ENCODE peak calls at places on chromosome 11, in four cellular contexts. D is HepG2, R is GM12878, W is WTC11. P is an unnamed sample.

GRCh38 chr11:44797051-44797450 is 70.3 kb downstream of the TSPAN18 start:
- DNase-seq in D (no peak), R (no peak), W (no peak), P (no peak)

GRCh38 chr11:100105605-100106358 is 581.3 kb upstream of the ARHGAP42 start:
- DNase-seq in D (no peak), R (no peak), W (no peak), P (no peak)

GRCh38 chr11:43573233-43573632 is 107.3 kb upstream of the HSD17B12 start:
- DNase-seq in D (peak; percentile 27), R (no peak), W (peak; percentile 64), P (peak; percentile 60)

GRCh38 chr11:73204711-73205121 is 13.4 kb upstream of the P2RY2 start:
- DNase-seq in D (no peak), R (no peak), W (peak; percentile 5), P (no peak)

GRCh38 chr11:43574949-43575915 is 105.3 kb upstream of the HSD17B12 start:
- DNase-seq in D (no peak), R (no peak), W (peak; percentile 54), P (no peak)

GRCh38 chr11:8084352-8084751 is 3.3 kb downstream of the TUB start:
- DNase-seq in D (no peak), R (no peak), W (no peak), P (no peak)

GRCh38 chr11:124113890-124114289 is 1.4 kb upstream of the VWA5A start:
- DNase-seq in D (no peak), R (no peak), W (no peak), P (no peak)

GRCh38 chr11:44570411-44571155 is 5.1 kb downstream of the CD82 start:
- DNase-seq in D (no peak), R (no peak), W (no peak), P (no peak)

GRCh38 chr11:64388911-64389310 is 29.9 kb downstream of the RPS6KA4 start:
- DNase-seq in D (no peak), R (no peak), W (no peak), P (no peak)

GRCh38 chr11:117562111-117562510 is 234.5 kb downstream of the CEP164 start:
- DNase-seq in D (no peak), R (no peak), W (no peak), P (no peak)

GRCh38 chr11:32210601-32211000 is 119.7 kb downstream of the RCN1 start:
- DNase-seq in D (no peak), R (no peak), W (no peak), P (no peak)

GRCh38 chr11:104876838-104877500 is 21.3 kb downstream of the CASP12 start:
- DNase-seq in D (no peak), R (no peak), W (no peak), P (no peak)

GRCh38 chr11:12906501-12906900 is 102.6 kb upstream of the RASSF10 start:
- DNase-seq in D (no peak), R (no peak), W (no peak), P (no peak)

GRCh38 chr11:77813256-77813655 is 7.3 kb downstream of the RSF1 start:
- DNase-seq in D (no peak), R (no peak), W (no peak), P (no peak)

GRCh38 chr11:120212259-120212888 is 1.5 kb downstream of the OAF start:
- DNase-seq in D (no peak), R (no peak), W (no peak), P (peak; percentile 40)

GRCh38 chr11:10125522-10126133 is 168.4 kb downstream of the SBF2 start:
- DNase-seq in D (no peak), R (no peak), W (no peak), P (no peak)

GRCh38 chr11:63762662-63763505 is 5.7 kb downstream of the ZFTA start:
- DNase-seq in D (no peak), R (no peak), W (peak; percentile 64), P (no peak)

GRCh38 chr11:7485136-7485853 is at the start of gene OLFML1:
- DNase-seq in D (peak; percentile 12), R (no peak), W (no peak), P (no peak)

GRCh38 chr11:65574147-65574962 is 1.5 kb upstream of the EHBP1L1 start:
- DNase-seq in D (peak; percentile 70), R (peak; percentile 82), W (peak; percentile 90), P (peak; percentile 86)

GRCh38 chr11:3166268-3167142 is 1.4 kb upstream of the OSBPL5 start:
- DNase-seq in D (no peak), R (no peak), W (peak; percentile 16), P (peak; percentile 48)

GRCh38 chr11:57277845-57278720 is 41.0 kb upstream of the APLNR start:
- DNase-seq in D (peak; percentile 24), R (no peak), W (peak; percentile 83), P (peak; percentile 76)

GRCh38 chr11:112958670-112959069 is 2.5 kb upstream of the NCAM1 start:
- DNase-seq in D (no peak), R (no peak), W (no peak), P (no peak)

GRCh38 chr11:77619576-77620198 is 17.9 kb downstream of the CLNS1A start:
- DNase-seq in D (peak; percentile 50), R (peak; percentile 28), W (no peak), P (no peak)

GRCh38 chr11:71331631-71332030 is 79.3 kb upstream of the SHANK2 start:
- DNase-seq in D (no peak), R (no peak), W (no peak), P (no peak)

GRCh38 chr11:103842795-103843194 is 193.6 kb upstream of the DDI1 start:
- DNase-seq in D (no peak), R (no peak), W (no peak), P (no peak)

GRCh38 chr11:35721576-35722341 is 59.2 kb downstream of the TRIM44 start:
- DNase-seq in D (no peak), R (no peak), W (no peak), P (no peak)

GRCh38 chr11:76698321-76699043 is 27.9 kb upstream of the LRRC32 start:
- DNase-seq in D (no peak), R (no peak), W (peak; percentile 59), P (peak; percentile 55)

GRCh38 chr11:56783448-56784041 is 35.0 kb upstream of the OR9G4 start:
- DNase-seq in D (peak; percentile 49), R (no peak), W (no peak), P (peak; percentile 15)

GRCh38 chr11:83367745-83368144 is 81.6 kb upstream of the CCDC90B start:
- DNase-seq in D (no peak), R (no peak), W (no peak), P (no peak)

GRCh38 chr11:44271286-44271685 is 38.7 kb downstream of the ALX4 start:
- DNase-seq in D (no peak), R (no peak), W (no peak), P (peak; percentile 41)

GRCh38 chr11:84503503-84503902 is 1123.6 kb downstream of the DLG2 start:
- DNase-seq in D (no peak), R (no peak), W (no peak), P (no peak)

GRCh38 chr11:111797145-111797581 is 31.0 kb upstream of the PPP2R1B start:
- DNase-seq in D (no peak), R (peak; percentile 34), W (no peak), P (no peak)

GRCh38 chr11:109853156-109853776 is 239.9 kb upstream of the ZC3H12C start:
- DNase-seq in D (peak; percentile 15), R (peak; percentile 56), W (no peak), P (peak; percentile 60)

GRCh38 chr11:37422511-37422910 is 824.5 kb upstream of the RAG2 start:
- DNase-seq in D (no peak), R (no peak), W (no peak), P (no peak)

GRCh38 chr11:1279674-1280055 is 29.8 kb downstream of the TOLLIP start:
- DNase-seq in D (no peak), R (no peak), W (no peak), P (no peak)

GRCh38 chr11:33725496-33725895 is 10.7 kb downstream of the CD59 start:
- DNase-seq in D (no peak), R (no peak), W (no peak), P (no peak)

GRCh38 chr11:37449146-37449545 is 851.1 kb upstream of the RAG2 start:
- DNase-seq in D (no peak), R (no peak), W (no peak), P (no peak)

GRCh38 chr11:109547356-109548027 is 125.5 kb downstream of the C11orf87 start:
- DNase-seq in D (no peak), R (no peak), W (no peak), P (no peak)

GRCh38 chr11:74948546-74948897 is 369 bp downstream of the XRRA1 start:
- DNase-seq in D (peak; percentile 22), R (no peak), W (no peak), P (no peak)

GRCh38 chr11:93529707-93530467 is 13.3 kb downstream of the SMCO4 start:
- DNase-seq in D (peak; percentile 74), R (no peak), W (no peak), P (no peak)
- TF ChIP-seq TCF7 in D (no peak), R (no peak), W (no peak), P (no peak)

GRCh38 chr11:6482431-6482830 is 1.1 kb downstream of the TIMM10B start:
- DNase-seq in D (no peak), R (no peak), W (no peak), P (no peak)

GRCh38 chr11:6480299-6480914 is 724 bp downstream of the ARFIP2 start:
- DNase-seq in D (no peak), R (no peak), W (no peak), P (no peak)

GRCh38 chr11:6483015-6483414 is 1.7 kb downstream of the TIMM10B start:
- DNase-seq in D (no peak), R (no peak), W (no peak), P (no peak)

GRCh38 chr11:6481012-6481923 is at the start of the genes ARFIP2 and TIMM10B:
- DNase-seq in D (peak; percentile 96), R (peak; percentile 91), W (peak; percentile 97), P (peak; percentile 93)

GRCh38 chr11:6481924-6482275 is 599 bp downstream of the TIMM10B start:
- DNase-seq in D (no peak), R (no peak), W (no peak), P (peak; percentile 12)
- TF ChIP-seq TCF7 in D (no peak), R (no peak), W (no peak), P (no peak)

GRCh38 chr11:18005376-18006129 is 7.3 kb downstream of the SERGEF start:
- DNase-seq in D (no peak), R (no peak), W (no peak), P (no peak)
- TF ChIP-seq TCF7 in D (no peak), R (no peak), W (no peak), P (no peak)

DNA sequence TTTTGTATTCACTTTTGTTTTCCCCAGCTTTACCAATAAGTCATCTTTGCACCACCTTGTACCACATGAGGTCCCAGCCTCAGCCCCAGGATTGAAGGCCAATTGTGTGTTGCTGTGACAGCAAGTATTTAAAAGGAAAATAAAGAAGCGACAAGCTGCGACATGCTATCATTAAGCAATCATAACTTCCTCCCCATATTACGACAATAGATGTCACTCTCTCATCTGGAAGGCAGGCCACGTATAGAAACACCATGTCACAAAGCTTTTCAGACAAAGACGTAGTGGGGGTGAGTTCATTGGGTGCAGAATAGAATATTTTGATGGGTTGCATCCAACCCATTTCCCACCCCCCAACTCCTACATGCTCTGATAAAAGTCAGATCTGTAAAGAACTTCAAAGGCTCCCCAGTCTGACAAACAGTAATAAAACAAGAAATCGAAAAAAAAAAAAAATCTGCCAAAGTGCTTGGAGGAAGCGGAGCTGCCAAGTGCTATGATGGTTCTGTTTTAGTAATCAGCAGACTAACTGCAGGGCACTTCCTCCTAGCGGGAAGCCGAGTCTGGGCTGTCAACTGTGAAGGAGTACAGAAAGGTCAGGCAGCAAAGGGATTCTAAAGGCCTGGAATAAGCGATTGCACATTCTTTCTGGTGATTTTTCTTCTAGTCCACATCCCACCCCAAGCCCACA is 131.5 kb upstream of the UBASH3B start:
- DNase-seq in D (no peak), R (no peak), W (no peak), P (no peak)
- TF ChIP-seq TCF7 in D (no peak), R (no peak), W (no peak), P (no peak)